ENCODE peak calls at places on chromosomes 6 and 20, in nine cellular contexts. J is bronchial epithelial cell, U is omental fat pad, T is chondrocyte, W is upper lobe of right lung, R is colonic mucosa, O is spleen, Z is psoas muscle, A is mesothelial cell of epicardium. H is an unnamed sample.

GRCh38 chr6:89239338-89239737 is 22.2 kb upstream of the GABRR1 start:
- DNase-seq in J (no peak), U (no peak), T (no peak), W (no peak), R (no peak), O (no peak), Z (no peak), A (no peak), H (no peak)

GRCh38 chr6:105077592-105078463 is 102.0 kb downstream of the POPDC3 start:
- DNase-seq in J (peak), U (no peak), T (no peak), W (no peak), R (no peak), O (no peak), Z (no peak), A (no peak), H (no peak)

GRCh38 chr20:17524551-17524950 is 6.6 kb downstream of the BFSP1 start:
- DNase-seq in J (peak), U (no peak), T (no peak), W (no peak), R (no peak), O (no peak), Z (no peak), A (no peak), H (no peak)

GRCh38 chr6:47165918-47166317 is 123.8 kb upstream of the ADGRF1 start:
- DNase-seq in J (no peak), U (no peak), T (no peak), W (no peak), R (no peak), O (no peak), Z (no peak), A (no peak), H (no peak)

GRCh38 chr6:136921521-136921935 is 573 bp upstream of the SLC35D3 start:
- DNase-seq in J (no peak), U (no peak), T (no peak), W (no peak), R (no peak), O (no peak), Z (peak), A (peak), H (no peak)

GRCh38 chr6:148146717-148147116 is 195.9 kb upstream of the SASH1 start:
- DNase-seq in J (peak), U (no peak), T (no peak), W (no peak), R (no peak), O (no peak), Z (no peak), A (no peak), H (no peak)

GRCh38 chr6:24775520-24776058 is 852 bp downstream of the GMNN start:
- DNase-seq in J (peak), U (peak), T (no peak), W (no peak), R (no peak), O (no peak), Z (no peak), A (no peak), H (no peak)

GRCh38 chr6:124676033-124676432 is 286.2 kb upstream of the RNF217 start:
- DNase-seq in J (peak), U (no peak), T (no peak), W (no peak), R (no peak), O (no peak), Z (no peak), A (no peak), H (no peak)

GRCh38 chr6:17584241-17584803 is 15.8 kb upstream of the FAM8A1 start:
- DNase-seq in J (peak), U (no peak), T (no peak), W (no peak), R (no peak), O (no peak), Z (no peak), A (no peak), H (no peak)

GRCh38 chr6:81594501-81594900 is 158.0 kb downstream of the TENT5A start:
- DNase-seq in J (no peak), U (no peak), T (no peak), W (no peak), R (no peak), O (no peak), Z (no peak), A (no peak), H (no peak)

GRCh38 chr6:140811642-140812041 is 1321.1 kb upstream of the GJE1 start:
- DNase-seq in J (no peak), U (no peak), T (no peak), W (no peak), R (no peak), O (no peak), Z (no peak), A (no peak), H (no peak)

GRCh38 chr6:158284340-158285210 is 27.7 kb upstream of the TULP4 start:
- DNase-seq in J (peak), U (no peak), T (no peak), W (peak), R (no peak), O (no peak), Z (no peak), A (no peak), H (no peak)

GRCh38 chr6:170223718-170224693 is 66.9 kb downstream of the DLL1 start:
- DNase-seq in J (no peak), U (no peak), T (no peak), W (peak), R (no peak), O (peak), Z (no peak), A (peak), H (no peak)

GRCh38 chr20:19129976-19130612 is 82.3 kb upstream of the SLC24A3 start:
- DNase-seq in J (no peak), U (no peak), T (no peak), W (no peak), R (peak), O (no peak), Z (no peak), A (no peak), H (no peak)

GRCh38 chr20:12051206-12052163 is 133.8 kb downstream of the BTBD3 start:
- DNase-seq in J (no peak), U (no peak), T (no peak), W (no peak), R (no peak), O (no peak), Z (no peak), A (no peak), H (no peak)

GRCh38 chr20:23415958-23416583 is 5.2 kb downstream of the NAPB start:
- DNase-seq in J (peak), U (no peak), T (no peak), W (no peak), R (no peak), O (no peak), Z (no peak), A (no peak), H (no peak)

GRCh38 chr6:148472495-148473105 is 130.0 kb downstream of the SASH1 start:
- DNase-seq in J (no peak), U (no peak), T (no peak), W (no peak), R (no peak), O (no peak), Z (no peak), A (no peak), H (no peak)

GRCh38 chr6:129617986-129618385 is 92.0 kb downstream of the ARHGAP18 start:
- DNase-seq in J (no peak), U (no peak), T (no peak), W (no peak), R (no peak), O (no peak), Z (no peak), A (no peak), H (no peak)

DNA sequence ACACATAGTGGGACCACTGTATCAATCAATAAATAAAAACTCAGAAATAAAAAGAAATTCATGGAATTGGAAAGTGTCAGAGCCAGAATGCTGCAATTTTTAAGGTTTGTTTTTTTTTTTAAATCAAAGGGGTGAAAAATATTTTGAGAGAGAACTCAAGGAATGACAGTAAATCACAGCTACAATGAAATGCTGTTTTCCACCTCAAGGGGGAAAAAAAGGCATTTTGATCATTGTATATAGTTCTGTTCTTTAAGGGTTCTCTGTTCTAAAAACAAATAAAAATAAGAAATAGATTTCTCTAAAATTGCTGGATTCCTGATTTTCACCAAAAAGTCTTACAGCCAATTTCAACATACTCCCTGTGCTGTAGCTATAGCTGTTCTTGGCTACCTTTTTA is 24.5 kb downstream of the FAXC start:
- DNase-seq in J (no peak), U (no peak), T (no peak), W (no peak), R (no peak), O (no peak), Z (no peak), A (no peak), H (no peak)
- TF ChIP-seq CTCF in J (no peak), U (no peak), T (peak), W (no peak), R (no peak), O (no peak), Z (no peak), A (peak), H (peak)

GRCh38 chr6:36805917-36806316 is 33.3 kb downstream of the CPNE5 start:
- DNase-seq in J (no peak), U (no peak), T (no peak), W (no peak), R (no peak), O (no peak), Z (no peak), A (no peak), H (no peak)

GRCh38 chr6:36808634-36809033 is 30.6 kb downstream of the CPNE5 start:
- DNase-seq in J (no peak), U (no peak), T (no peak), W (no peak), R (no peak), O (no peak), Z (no peak), A (no peak), H (no peak)

GRCh38 chr6:36809156-36809555 is 30.1 kb downstream of the CPNE5 start:
- DNase-seq in J (no peak), U (no peak), T (no peak), W (no peak), R (no peak), O (no peak), Z (no peak), A (no peak), H (no peak)

GRCh38 chr6:36807143-36807542 is 32.1 kb downstream of the CPNE5 start:
- DNase-seq in J (no peak), U (no peak), T (no peak), W (no peak), R (no peak), O (no peak), Z (no peak), A (no peak), H (no peak)

GRCh38 chr6:36807750-36808149 is 31.5 kb downstream of the CPNE5 start:
- DNase-seq in J (no peak), U (no peak), T (no peak), W (no peak), R (no peak), O (no peak), Z (no peak), A (no peak), H (no peak)
- TF ChIP-seq CTCF in J (no peak), U (no peak), T (no peak), W (no peak), R (no peak), O (no peak), Z (no peak), A (no peak), H (no peak)

GRCh38 chr6:34194770-34195169 is 41.9 kb upstream of the HMGA1 start:
- DNase-seq in J (no peak), U (no peak), T (no peak), W (no peak), R (no peak), O (no peak), Z (no peak), A (no peak), H (no peak)
- TF ChIP-seq CTCF in J (no peak), U (no peak), T (peak), W (no peak), R (no peak), O (no peak), Z (no peak), A (no peak), H (no peak)

GRCh38 chr6:98985391-98985790 is 37.6 kb upstream of the FBXL4 start:
- DNase-seq in J (no peak), U (no peak), T (no peak), W (no peak), R (no peak), O (no peak), Z (no peak), A (no peak), H (no peak)

GRCh38 chr6:98977606-98978292 is 30.0 kb upstream of the FBXL4 start:
- DNase-seq in J (no peak), U (no peak), T (no peak), W (no peak), R (peak), O (no peak), Z (no peak), A (no peak), H (no peak)

GRCh38 chr6:98984102-98984501 is 36.4 kb upstream of the FBXL4 start:
- DNase-seq in J (no peak), U (no peak), T (no peak), W (no peak), R (no peak), O (no peak), Z (no peak), A (no peak), H (no peak)

GRCh38 chr6:98976674-98977365 is 29.1 kb upstream of the FBXL4 start:
- DNase-seq in J (no peak), U (no peak), T (no peak), W (no peak), R (no peak), O (no peak), Z (no peak), A (no peak), H (no peak)

DNA sequence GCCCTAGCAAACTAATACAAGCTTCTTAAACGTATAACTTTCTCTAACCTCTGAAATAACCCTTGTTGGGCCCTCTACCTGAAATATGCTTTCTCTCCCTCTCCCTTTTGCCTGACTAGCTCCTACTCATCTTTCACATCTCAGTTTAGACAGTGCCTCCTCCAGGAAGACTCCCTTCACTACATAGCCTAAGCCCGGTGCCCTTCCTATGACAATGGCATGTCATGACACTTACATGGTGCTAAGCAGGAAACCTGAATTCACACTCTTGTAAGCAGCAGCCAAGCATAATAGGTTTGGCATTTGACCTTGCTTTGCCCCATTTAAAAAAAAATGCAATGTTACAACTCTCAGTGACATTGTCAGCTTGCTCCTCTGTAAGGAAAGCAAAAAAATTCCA is 33.1 kb upstream of the FBXL4 start:
- DNase-seq in J (no peak), U (no peak), T (no peak), W (no peak), R (no peak), O (no peak), Z (no peak), A (no peak), H (no peak)
- TF ChIP-seq CTCF in J (no peak), U (no peak), T (no peak), W (no peak), R (no peak), O (no peak), Z (no peak), A (no peak), H (no peak)

GRCh38 chr6:64281167-64281566 is 645.6 kb downstream of the PHF3 start:
- DNase-seq in J (no peak), U (no peak), T (no peak), W (no peak), R (no peak), O (no peak), Z (no peak), A (no peak), H (no peak)

DNA sequence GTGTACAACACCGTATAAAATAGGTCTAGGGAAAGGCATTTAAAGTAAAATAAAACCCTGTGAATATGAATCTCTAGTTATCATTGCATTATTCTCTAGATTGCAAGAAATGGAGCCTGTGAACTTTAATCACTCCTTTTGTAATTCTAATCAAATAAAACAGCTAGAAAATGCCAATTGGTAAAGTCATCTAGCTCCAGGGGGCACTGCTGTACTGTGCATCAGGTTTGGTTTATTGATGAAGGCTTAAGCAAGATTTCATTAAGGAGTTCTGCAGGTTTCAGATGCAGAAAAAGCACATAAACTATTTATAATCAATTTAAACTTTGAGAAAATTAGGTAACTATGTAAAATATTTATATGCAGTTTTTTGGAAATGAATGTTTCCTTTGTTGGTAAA is 645.0 kb downstream of the PHF3 start:
- DNase-seq in J (peak), U (no peak), T (no peak), W (no peak), R (peak), O (no peak), Z (no peak), A (no peak), H (peak)
- TF ChIP-seq CTCF in J (no peak), U (no peak), T (peak), W (peak), R (no peak), O (no peak), Z (peak), A (peak), H (peak)

GRCh38 chr20:62780696-62781095 is 15.6 kb upstream of the MRGBP start:
- DNase-seq in J (no peak), U (no peak), T (no peak), W (no peak), R (no peak), O (no peak), Z (no peak), A (no peak), H (no peak)

GRCh38 chr20:62782149-62782892 is 14.0 kb upstream of the MRGBP start:
- DNase-seq in J (no peak), U (no peak), T (no peak), W (no peak), R (no peak), O (no peak), Z (no peak), A (no peak), H (no peak)

GRCh38 chr20:62784497-62784896 is 11.8 kb upstream of the MRGBP start:
- DNase-seq in J (no peak), U (no peak), T (no peak), W (no peak), R (no peak), O (no peak), Z (no peak), A (no peak), H (no peak)

GRCh38 chr20:62785381-62785780 is 10.9 kb upstream of the MRGBP start:
- DNase-seq in J (no peak), U (no peak), T (no peak), W (no peak), R (no peak), O (no peak), Z (no peak), A (no peak), H (no peak)

DNA sequence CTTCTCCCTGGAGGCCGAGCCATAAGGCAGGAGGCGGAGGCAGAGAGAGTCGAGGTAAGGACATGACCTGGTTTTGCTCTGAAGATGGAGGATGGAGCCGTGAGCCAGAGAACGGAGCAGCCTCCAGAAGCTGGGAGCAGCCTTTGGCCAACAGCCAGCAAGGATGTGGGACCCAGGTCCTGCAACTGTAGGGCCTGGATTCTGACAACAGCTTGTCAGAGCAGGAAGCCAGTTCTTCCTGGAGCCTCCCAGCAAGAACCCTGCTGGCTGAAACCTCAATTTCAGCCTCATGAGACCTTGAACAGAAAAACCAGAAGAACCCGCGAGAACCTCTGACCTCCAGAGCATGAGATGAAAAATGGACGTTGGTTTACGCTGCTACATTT is 13.4 kb upstream of the MRGBP start:
- DNase-seq in J (no peak), U (no peak), T (no peak), W (no peak), R (no peak), O (no peak), Z (no peak), A (no peak), H (no peak)
- TF ChIP-seq CTCF in J (no peak), U (no peak), T (no peak), W (no peak), R (no peak), O (no peak), Z (no peak), A (no peak), H (no peak)

GRCh38 chr6:79984261-79984660 is 20.2 kb upstream of the TTK start:
- DNase-seq in J (peak), U (no peak), T (no peak), W (no peak), R (no peak), O (no peak), Z (no peak), A (no peak), H (no peak)
- TF ChIP-seq CTCF in J (peak), U (no peak), T (peak), W (no peak), R (no peak), O (no peak), Z (no peak), A (no peak), H (no peak)

GRCh38 chr6:154039231-154039842 is at the start of gene OPRM1:
- DNase-seq in J (peak), U (no peak), T (peak), W (peak), R (no peak), O (no peak), Z (peak), A (peak), H (peak)

DNA sequence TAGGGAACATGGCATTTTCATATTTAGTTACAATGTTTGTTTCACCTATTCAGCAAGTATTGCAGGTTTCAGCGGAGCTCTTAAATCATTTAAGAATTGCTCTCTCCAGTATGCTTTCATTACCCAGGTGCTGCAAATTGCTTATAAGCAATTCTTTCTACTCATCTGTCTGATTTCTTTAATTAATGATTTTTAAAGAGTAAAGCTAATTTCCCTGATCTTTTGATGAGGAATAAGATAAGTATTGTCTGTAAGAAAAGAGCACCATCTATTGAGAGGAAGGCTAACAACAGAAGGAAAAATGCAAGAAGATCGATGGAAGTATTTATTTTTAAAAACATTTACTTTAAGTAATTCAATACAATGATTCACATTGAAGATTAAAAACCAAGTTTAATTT is 2.0 kb downstream of the OPRM1 start:
- DNase-seq in J (peak), U (no peak), T (no peak), W (no peak), R (no peak), O (no peak), Z (no peak), A (no peak), H (no peak)
- TF ChIP-seq CTCF in J (no peak), U (no peak), T (peak), W (no peak), R (no peak), O (no peak), Z (no peak), A (no peak), H (no peak)

H was measured in progenitor cell of endocrine pancreas.